ENCODE peak calls at places on chromosome 12, in six cellular contexts. T is psoas muscle, V is neural progenitor cell, M is tibial nerve, N is PC-3, Y is right atrium auricular region. R is an unnamed sample. For H3K4me1, the result is how much of the 10 kb centered on the place peaks cover.

GRCh38 chr12:9869307-9870161 is at the start of gene CLEC2B:
- DNase-seq in M (no peak), N (peak), Y (no peak), V (peak), T (no peak), R (peak)

GRCh38 chr12:130487636-130488035 is 149.9 kb downstream of the PIWIL1 start:
- DNase-seq in M (no peak), T (no peak), N (no peak), Y (no peak), V (no peak), R (no peak)

GRCh38 chr12:88865537-88865936 is 285.3 kb upstream of the KITLG start:
- DNase-seq in M (no peak), Y (no peak), V (no peak), N (no peak), T (no peak), R (peak)

GRCh38 chr12:55720071-55720564 is at the start of gene RDH5:
- DNase-seq in Y (peak), N (peak), V (no peak), T (peak), M (no peak), R (no peak)

GRCh38 chr12:125310461-125310860 is 245.2 kb downstream of the AACS start:
- DNase-seq in Y (no peak), M (no peak), N (no peak), V (peak), T (no peak), R (no peak)

GRCh38 chr12:4649358-4649661 is 396 bp downstream of the NDUFA9 start:
- DNase-seq in M (no peak), T (no peak), N (no peak), V (no peak), Y (no peak), R (no peak)

GRCh38 chr12:109579639-109580038 is 6.0 kb downstream of the MVK start:
- DNase-seq in N (no peak), V (no peak), M (no peak), T (no peak), Y (no peak), R (no peak)

GRCh38 chr12:47740536-47741339 is 15.4 kb upstream of the ENDOU start:
- DNase-seq in N (no peak), T (no peak), V (no peak), Y (no peak), M (no peak), R (no peak)

GRCh38 chr12:25256826-25257225 is 6.1 kb upstream of the KRAS start:
- DNase-seq in N (no peak), V (peak), Y (no peak), M (no peak), T (no peak), R (no peak)

GRCh38 chr12:128684357-128684756 is 139.4 kb downstream of the SLC15A4 start:
- DNase-seq in Y (no peak), T (no peak), M (no peak), V (no peak), N (no peak), R (no peak)

GRCh38 chr12:128690641-128691040 is 133.1 kb downstream of the SLC15A4 start:
- DNase-seq in Y (no peak), V (no peak), T (no peak), N (no peak), M (no peak), R (no peak)

GRCh38 chr12:128685903-128686475 is 137.8 kb downstream of the SLC15A4 start:
- DNase-seq in M (no peak), V (no peak), T (no peak), N (no peak), Y (no peak), R (no peak)

GRCh38 chr12:128682542-128683315 is 141.0 kb downstream of the SLC15A4 start:
- DNase-seq in N (no peak), Y (no peak), T (no peak), V (no peak), M (no peak), R (no peak)

DNA sequence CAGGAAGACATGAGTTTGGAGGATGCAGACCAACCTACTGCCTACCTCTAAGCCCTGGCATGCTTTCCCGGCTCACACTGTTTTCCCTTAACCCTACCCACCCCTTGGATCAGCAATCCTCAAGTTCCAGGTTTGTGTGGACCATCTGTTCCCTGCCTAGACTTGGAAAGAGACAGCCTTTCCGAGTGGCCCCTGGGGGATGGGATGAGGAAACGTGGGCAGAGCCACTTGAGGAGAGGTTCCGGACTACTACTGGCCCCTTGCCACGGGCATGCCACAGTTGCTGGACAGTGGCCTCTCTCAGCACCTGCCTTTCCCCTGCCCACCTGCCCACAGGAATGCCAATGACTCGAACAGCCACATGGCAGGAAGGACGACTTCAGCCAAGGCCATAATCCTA is 135.9 kb downstream of the SLC15A4 start:
- DNase-seq in T (no peak), V (no peak), M (no peak), N (no peak), Y (no peak), R (no peak)
- H3K4me1 ChIP-seq in T (under half), V (under half), M (under half), N (under half), Y (under half), R (under half)

DNA sequence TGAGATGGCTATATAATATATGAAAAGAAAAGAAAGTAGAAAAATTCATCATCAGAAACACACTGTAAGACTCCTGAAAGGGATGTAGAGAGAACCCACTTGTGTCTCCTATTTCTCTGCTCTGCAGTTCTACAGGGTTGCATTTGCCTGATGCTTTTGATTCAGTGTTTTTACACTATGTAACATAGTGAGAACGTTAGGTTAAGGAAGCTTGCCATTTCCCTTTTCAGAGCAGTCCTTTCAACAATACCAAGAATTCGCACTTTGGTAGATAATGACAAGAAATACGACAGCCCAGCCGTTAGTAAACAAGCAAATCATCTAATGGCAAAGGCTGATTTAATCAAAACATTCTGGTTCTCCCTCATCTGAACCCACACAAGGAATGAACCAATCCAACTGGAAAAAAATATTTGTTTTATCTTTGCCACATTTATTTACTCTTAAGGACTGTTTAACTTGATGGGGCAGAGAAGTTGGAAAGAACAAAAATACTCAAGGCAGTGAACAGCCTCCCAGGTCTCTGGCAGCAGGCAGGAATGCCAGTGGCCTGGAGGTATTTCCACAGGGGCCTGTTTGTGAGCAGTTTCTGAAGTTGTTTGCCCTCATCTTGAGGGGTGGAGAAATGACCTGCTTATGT is 30.8 kb upstream of the SOCS2 start:
- DNase-seq in T (no peak), M (no peak), V (no peak), N (no peak), Y (no peak), R (no peak)
- H3K27ac ChIP-seq in T (no peak), M (no peak), V (no peak), N (no peak), Y (no peak), R (no peak)

GRCh38 chr12:71754461-71755145 is at the start of gene RAB21:
- DNase-seq in N (peak), M (peak), T (peak), Y (peak), V (peak), R (peak)

GRCh38 chr12:71752887-71753286 is 1.8 kb upstream of the RAB21 start:
- DNase-seq in Y (no peak), M (no peak), V (no peak), N (no peak), T (no peak), R (no peak)

GRCh38 chr12:71759941-71760340 is 5.3 kb downstream of the RAB21 start:
- DNase-seq in T (no peak), M (no peak), N (no peak), Y (no peak), V (no peak), R (no peak)

GRCh38 chr12:71756054-71756675 is 1.5 kb downstream of the RAB21 start:
- DNase-seq in T (no peak), Y (no peak), M (no peak), V (no peak), N (peak), R (peak)

DNA sequence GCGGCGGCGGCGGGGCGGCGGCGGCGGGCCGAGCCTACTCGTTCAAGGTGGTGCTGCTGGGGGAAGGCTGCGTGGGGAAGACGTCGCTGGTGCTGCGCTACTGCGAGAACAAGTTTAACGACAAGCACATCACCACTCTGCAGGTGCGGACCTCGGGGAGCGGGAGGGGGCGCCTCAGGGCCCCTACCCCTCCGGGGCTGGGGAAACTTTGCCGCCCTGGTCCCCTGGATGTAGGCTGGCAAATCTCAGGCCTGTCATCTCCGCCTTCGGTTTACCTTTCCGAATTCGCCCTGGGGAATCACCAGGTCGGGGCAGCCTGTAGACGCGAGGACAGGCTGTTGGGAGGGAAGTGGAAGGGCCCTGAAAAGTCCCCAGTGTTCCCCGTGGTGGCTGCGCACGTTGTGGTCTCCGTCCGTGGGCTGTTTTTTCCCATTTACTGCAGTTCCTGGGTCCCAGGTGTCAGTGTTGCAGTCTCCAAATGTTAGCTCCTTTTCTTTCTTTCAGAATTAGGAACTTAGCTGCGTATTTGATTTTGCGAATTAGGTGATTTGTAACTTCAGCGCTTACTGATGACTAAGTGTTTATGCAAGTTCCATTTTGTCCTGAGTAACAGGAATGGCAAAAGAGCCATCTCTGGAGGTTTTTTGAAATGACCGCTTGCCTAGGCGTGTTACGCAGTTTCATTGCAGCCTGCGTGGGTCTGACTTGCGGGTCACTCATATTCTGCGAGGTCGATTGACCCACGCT is 656 bp downstream of the RAB21 start:
- DNase-seq in N (peak), V (peak), T (peak), M (peak), Y (peak), R (peak)
- TF ChIP-seq CTCF in N (no peak), V (no peak), T (no peak), M (no peak), Y (no peak), R (no peak)

DNA sequence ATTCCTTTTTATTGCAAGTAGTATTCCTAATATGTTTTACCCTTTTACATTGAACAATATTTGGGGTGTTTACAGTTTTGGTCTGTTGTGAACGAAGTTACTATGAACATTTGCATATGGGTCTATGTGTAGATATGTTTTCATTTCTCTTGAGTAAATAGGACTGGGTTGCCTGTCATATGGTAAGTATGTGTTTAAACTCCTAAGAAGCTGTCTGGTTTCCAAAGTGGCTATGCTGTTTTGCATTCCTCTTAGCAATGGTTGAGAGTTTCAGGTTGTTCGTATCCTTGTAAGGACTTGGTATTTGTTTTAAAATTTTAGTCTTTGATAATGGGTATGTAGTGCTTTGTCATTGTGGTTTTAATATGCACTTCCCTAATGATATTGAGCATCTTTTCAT is 6.3 kb downstream of the METAP2 start:
- DNase-seq in M (no peak), Y (no peak), N (peak), V (no peak), T (no peak), R (no peak)
- H3K4me1 ChIP-seq in M (half or more), Y (under half), N (under half), V (under half), T (under half), R (under half)

R was measured in foreskin keratinocyte.